ENCODE peak calls at places on chromosomes 12 and 14, in four cellular contexts. K is H1, N is K562, M is GM12878. Z is an unnamed sample.

GRCh38 chr12:4417471-4417870 is 28.1 kb downstream of the FGF6 start:
- DNase-seq in K (no peak), N (no peak), M (no peak), Z (no peak)

GRCh38 chr12:77891531-77892147 is 60.9 kb downstream of the NAV3 start:
- DNase-seq in K (no peak), N (no peak), M (no peak), Z (no peak)

GRCh38 chr14:80705241-80705980 is 236.1 kb downstream of the CEP128 start:
- DNase-seq in K (no peak), N (no peak), M (no peak), Z (no peak)

GRCh38 chr12:24200013-24200412 is 250.5 kb upstream of the SOX5 start:
- DNase-seq in K (no peak), N (no peak), M (peak), Z (no peak)

GRCh38 chr12:47870175-47870781 is 34.5 kb downstream of the VDR start:
- DNase-seq in K (peak), N (no peak), M (peak), Z (no peak)

GRCh38 chr14:104477117-104477623 is 102.4 kb upstream of the C14orf180 start:
- DNase-seq in K (no peak), N (no peak), M (no peak), Z (no peak)

GRCh38 chr12:27667540-27667939 is 28.7 kb upstream of the REP15 start:
- DNase-seq in K (no peak), N (no peak), M (no peak), Z (no peak)

GRCh38 chr14:60226296-60226695 is 22.7 kb upstream of the PPM1A start:
- DNase-seq in K (no peak), N (no peak), M (no peak), Z (no peak)

GRCh38 chr14:55782166-55782565 is 202.2 kb downstream of the KTN1 start:
- DNase-seq in K (no peak), N (no peak), M (no peak), Z (no peak)

GRCh38 chr12:127428420-127428819 is 838.5 kb upstream of the TMEM132C start:
- DNase-seq in K (no peak), N (no peak), M (no peak), Z (no peak)

GRCh38 chr14:101215266-101215665 is 311.7 kb upstream of the RTL1 start:
- DNase-seq in K (no peak), N (no peak), M (no peak), Z (no peak)

GRCh38 chr12:132746621-132747020 is 15.0 kb downstream of the ANKLE2 start:
- DNase-seq in K (no peak), N (no peak), M (no peak), Z (no peak)

GRCh38 chr12:53219116-53219955 is 12.3 kb upstream of the ITGB7 start:
- DNase-seq in K (no peak), N (peak), M (no peak), Z (no peak)

GRCh38 chr12:103667129-103667528 is 80.1 kb downstream of the STAB2 start:
- DNase-seq in K (no peak), N (no peak), M (no peak), Z (no peak)

GRCh38 chr12:5817246-5817645 is 127.8 kb downstream of the ANO2 start:
- DNase-seq in K (no peak), N (no peak), M (no peak), Z (no peak)

GRCh38 chr12:50050410-50051280 is 6.8 kb upstream of the ASIC1 start:
- DNase-seq in K (peak), N (peak), M (no peak), Z (no peak)

GRCh38 chr14:104224516-104225281 is 86.3 kb downstream of the KIF26A start:
- DNase-seq in K (peak), N (peak), M (no peak), Z (no peak)

GRCh38 chr12:94427520-94428381 is 31.9 kb downstream of the CEP83 start:
- DNase-seq in K (no peak), N (no peak), M (peak), Z (no peak)

GRCh38 chr12:69337325-69337724 is 10.9 kb upstream of the LYZ start:
- DNase-seq in K (no peak), N (no peak), M (no peak), Z (no peak)

GRCh38 chr12:112685321-112685720 is 106.2 kb upstream of the RPH3A start:
- DNase-seq in K (no peak), N (no peak), M (no peak), Z (no peak)

GRCh38 chr12:112680993-112681392 is 110.6 kb upstream of the RPH3A start:
- DNase-seq in K (no peak), N (no peak), M (no peak), Z (no peak)

GRCh38 chr12:112682586-112682985 is 109.0 kb upstream of the RPH3A start:
- DNase-seq in K (no peak), N (no peak), M (no peak), Z (no peak)

GRCh38 chr12:112686373-112686772 is 105.2 kb upstream of the RPH3A start:
- DNase-seq in K (no peak), N (no peak), M (no peak), Z (no peak)

GRCh38 chr12:112684742-112685141 is 106.8 kb upstream of the RPH3A start:
- DNase-seq in K (no peak), N (no peak), M (no peak), Z (no peak)
- TF ChIP-seq ZNF274 in K (no peak), N (no peak), M (no peak), Z (no peak)

GRCh38 chr12:66107451-66107915 is 23.1 kb downstream of the LLPH start:
- DNase-seq in K (peak), N (peak), M (peak), Z (peak)
- TF ChIP-seq EGR1 in K (no peak), N (no peak), M (no peak), Z (no peak)

GRCh38 chr12:128942960-128943477 is 89.7 kb downstream of the GLT1D1 start:
- DNase-seq in K (no peak), N (no peak), M (no peak), Z (no peak)
- TF ChIP-seq ZNF274 in K (no peak), N (no peak), M (no peak), Z (no peak)

GRCh38 chr14:65440230-65440629 is 27.7 kb downstream of the FUT8 start:
- DNase-seq in K (no peak), N (no peak), M (no peak), Z (no peak)

GRCh38 chr14:65446159-65446558 is 33.6 kb downstream of the FUT8 start:
- DNase-seq in K (no peak), N (no peak), M (no peak), Z (no peak)

GRCh38 chr14:65439117-65439516 is 26.6 kb downstream of the FUT8 start:
- DNase-seq in K (no peak), N (no peak), M (no peak), Z (no peak)

GRCh38 chr14:65449647-65450046 is 37.1 kb downstream of the FUT8 start:
- DNase-seq in K (no peak), N (no peak), M (no peak), Z (no peak)

GRCh38 chr14:65444230-65444629 is 31.7 kb downstream of the FUT8 start:
- DNase-seq in K (no peak), N (no peak), M (no peak), Z (no peak)
- TF ChIP-seq EGR1 in K (no peak), N (no peak), M (no peak), Z (no peak)

DNA sequence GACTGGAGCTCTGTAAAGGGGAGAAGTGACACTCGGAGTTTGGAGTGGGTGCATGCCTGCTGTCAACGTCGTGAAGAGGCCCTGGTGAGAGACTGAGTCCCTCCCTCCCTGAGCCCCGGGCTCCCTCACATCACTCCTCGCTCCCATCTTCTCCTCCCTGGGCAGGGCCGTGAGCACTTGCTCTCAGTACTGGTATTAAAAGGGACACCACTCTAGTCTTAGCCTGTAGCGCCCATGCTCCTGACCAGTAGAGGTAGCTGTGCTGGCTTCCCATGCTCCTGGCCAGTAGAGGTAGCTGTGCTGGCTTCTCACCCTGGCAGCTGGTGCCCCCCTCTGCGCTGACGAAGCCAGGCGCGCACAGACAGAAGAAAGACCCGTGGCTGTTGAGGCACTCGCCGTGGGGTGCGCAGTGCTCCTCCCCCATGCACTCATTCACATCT is 14.7 kb downstream of the ISCA2 start:
- DNase-seq in K (no peak), N (no peak), M (no peak), Z (no peak)
- TF ChIP-seq ZNF274 in K (no peak), N (no peak), M (no peak), Z (no peak)